ENCODE peak calls at places on chromosomes 5 and 9, in four cellular contexts. One of them, this sample, is unnamed.

GRCh38 chr9:34171753-34172535 is 6.9 kb upstream of the UBAP1 start:
- DNase-seq in GM12878: no peak
- DNase-seq in HepG2: no peak
- DNase-seq in A549: no peak
- DNase-seq in this sample: no peak

GRCh38 chr9:121360975-121361374 is 9.1 kb downstream of the STOM start:
- DNase-seq in GM12878: no peak
- DNase-seq in HepG2: no peak
- DNase-seq in A549: no peak
- DNase-seq in this sample: no peak

GRCh38 chr5:28542968-28543367 is 1504.6 kb upstream of the CDH9 start:
- DNase-seq in GM12878: no peak
- DNase-seq in HepG2: no peak
- DNase-seq in A549: no peak
- DNase-seq in this sample: no peak

GRCh38 chr5:172078726-172079345 is 72.4 kb upstream of the FBXW11 start:
- DNase-seq in GM12878: no peak
- DNase-seq in HepG2: no peak
- DNase-seq in A549: no peak
- DNase-seq in this sample: no peak

GRCh38 chr5:88269222-88269771 is 652 bp upstream of the TMEM161B start:
- DNase-seq in GM12878: peak
- DNase-seq in HepG2: peak
- DNase-seq in A549: no peak
- DNase-seq in this sample: peak

GRCh38 chr9:136695435-136695895 is 8.2 kb upstream of the AGPAT2 start:
- DNase-seq in GM12878: no peak
- DNase-seq in HepG2: no peak
- DNase-seq in A549: peak
- DNase-seq in this sample: no peak

GRCh38 chr5:27240791-27241190 is 202.4 kb upstream of the CDH9 start:
- DNase-seq in GM12878: no peak
- DNase-seq in HepG2: no peak
- DNase-seq in A549: no peak
- DNase-seq in this sample: no peak

GRCh38 chr5:16812911-16813310 is 123.2 kb downstream of the MYO10 start:
- DNase-seq in GM12878: no peak
- DNase-seq in HepG2: peak
- DNase-seq in A549: peak
- DNase-seq in this sample: no peak

GRCh38 chr5:96595300-96596090 is 66.7 kb upstream of the CAST start:
- DNase-seq in GM12878: no peak
- DNase-seq in HepG2: peak
- DNase-seq in A549: peak
- DNase-seq in this sample: no peak

GRCh38 chr9:2925016-2925415 is 81.1 kb upstream of the PUM3 start:
- DNase-seq in GM12878: no peak
- DNase-seq in HepG2: no peak
- DNase-seq in A549: no peak
- DNase-seq in this sample: no peak

GRCh38 chr9:131233989-131234388 is 42.3 kb downstream of the FAM78A start:
- DNase-seq in GM12878: no peak
- DNase-seq in HepG2: no peak
- DNase-seq in A549: no peak
- DNase-seq in this sample: no peak

GRCh38 chr5:178551059-178551458 is 39.1 kb downstream of the COL23A1 start:
- DNase-seq in GM12878: no peak
- DNase-seq in HepG2: peak
- DNase-seq in A549: peak
- DNase-seq in this sample: peak

GRCh38 chr5:79436821-79437220 is 77.1 kb downstream of the HOMER1 start:
- DNase-seq in GM12878: no peak
- DNase-seq in HepG2: no peak
- DNase-seq in A549: no peak
- DNase-seq in this sample: no peak

GRCh38 chr9:561430-561829 is 280.1 kb upstream of the DMRT1 start:
- DNase-seq in GM12878: no peak
- DNase-seq in HepG2: no peak
- DNase-seq in A549: peak
- DNase-seq in this sample: no peak

GRCh38 chr9:86126998-86127972 is 27.9 kb upstream of the GOLM1 start:
- DNase-seq in GM12878: no peak
- DNase-seq in HepG2: peak
- DNase-seq in A549: peak
- DNase-seq in this sample: peak

GRCh38 chr9:80873861-80874260 is 815.5 kb downstream of the TLE1 start:
- DNase-seq in GM12878: no peak
- DNase-seq in HepG2: no peak
- DNase-seq in A549: no peak
- DNase-seq in this sample: no peak

GRCh38 chr5:156326718-156327259 is at the start of gene SGCD:
- DNase-seq in GM12878: no peak
- DNase-seq in HepG2: no peak
- DNase-seq in A549: peak
- DNase-seq in this sample: peak

GRCh38 chr9:135509458-135509857 is 9.0 kb downstream of the MRPS2 start:
- DNase-seq in GM12878: no peak
- DNase-seq in HepG2: no peak
- DNase-seq in A549: no peak
- DNase-seq in this sample: no peak

GRCh38 chr5:51095481-51095880 is 287.8 kb upstream of the ISL1 start:
- DNase-seq in GM12878: no peak
- DNase-seq in HepG2: no peak
- DNase-seq in A549: no peak
- DNase-seq in this sample: no peak

GRCh38 chr5:172178301-172179031 is 9.6 kb downstream of the STK10 start:
- DNase-seq in GM12878: no peak
- DNase-seq in HepG2: no peak
- DNase-seq in A549: no peak
- DNase-seq in this sample: no peak

GRCh38 chr5:134460551-134460950 is 48.9 kb upstream of the CDKN2AIPNL start:
- DNase-seq in GM12878: no peak
- DNase-seq in HepG2: no peak
- DNase-seq in A549: no peak
- DNase-seq in this sample: no peak

GRCh38 chr5:14250094-14250777 is 107.1 kb downstream of the TRIO start:
- DNase-seq in GM12878: no peak
- DNase-seq in HepG2: peak
- DNase-seq in A549: peak
- DNase-seq in this sample: peak

GRCh38 chr9:79976501-79977444 is 405.0 kb downstream of the TLE4 start:
- DNase-seq in GM12878: no peak
- DNase-seq in HepG2: no peak
- DNase-seq in A549: no peak
- DNase-seq in this sample: no peak

GRCh38 chr9:64773491-64773931 is 511.5 kb downstream of the FOXD4L5 start:
- DNase-seq in GM12878: no peak
- DNase-seq in HepG2: no peak
- DNase-seq in A549: no peak
- DNase-seq in this sample: peak

GRCh38 chr5:148794729-148795590 is 31.5 kb upstream of the ADRB2 start:
- DNase-seq in GM12878: no peak
- DNase-seq in HepG2: no peak
- DNase-seq in A549: no peak
- DNase-seq in this sample: no peak

GRCh38 chr9:7174884-7175283 is 417.1 kb downstream of the KDM4C start:
- DNase-seq in GM12878: no peak
- DNase-seq in HepG2: no peak
- DNase-seq in A549: peak
- DNase-seq in this sample: peak

DNA sequence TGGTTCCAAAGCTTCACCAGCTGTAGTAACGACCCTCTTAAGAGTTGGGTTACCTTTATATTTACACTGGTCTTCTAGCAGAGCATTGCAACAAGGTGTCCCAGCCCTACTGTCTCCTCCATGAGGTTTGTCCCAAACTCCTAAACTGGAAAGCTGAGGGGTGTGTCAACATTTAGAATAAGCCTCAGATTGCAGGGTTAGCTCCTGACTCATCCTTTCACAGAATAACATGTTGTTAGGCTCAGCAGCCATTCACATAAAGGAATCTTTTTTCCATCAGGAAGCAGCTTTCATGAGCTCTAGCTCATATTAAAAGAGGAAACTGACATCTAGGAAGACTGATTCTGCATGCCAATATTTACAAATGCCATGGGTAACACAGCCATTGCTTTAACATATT is 238.7 kb downstream of the EFNA5 start:
- DNase-seq in GM12878: no peak
- DNase-seq in HepG2: no peak
- DNase-seq in A549: no peak
- DNase-seq in this sample: no peak
- TF ChIP-seq PBX3 in GM12878: no peak
- TF ChIP-seq PBX3 in HepG2: no peak
- TF ChIP-seq PBX3 in A549: no peak
- TF ChIP-seq PBX3 in this sample: peak

GRCh38 chr5:1500411-1501091 is 23.2 kb downstream of the LPCAT1 start:
- DNase-seq in GM12878: no peak
- DNase-seq in HepG2: no peak
- DNase-seq in A549: no peak
- DNase-seq in this sample: no peak
- TF ChIP-seq PBX3 in GM12878: no peak
- TF ChIP-seq PBX3 in HepG2: no peak
- TF ChIP-seq PBX3 in A549: no peak
- TF ChIP-seq PBX3 in this sample: no peak

GRCh38 chr9:87595605-87596004 is 97.9 kb downstream of the DAPK1 start:
- DNase-seq in GM12878: no peak
- DNase-seq in HepG2: no peak
- DNase-seq in A549: peak
- DNase-seq in this sample: no peak

GRCh38 chr9:87596862-87597261 is 99.2 kb downstream of the DAPK1 start:
- DNase-seq in GM12878: no peak
- DNase-seq in HepG2: no peak
- DNase-seq in A549: no peak
- DNase-seq in this sample: no peak

GRCh38 chr9:87594662-87595061 is 97.0 kb downstream of the DAPK1 start:
- DNase-seq in GM12878: no peak
- DNase-seq in HepG2: no peak
- DNase-seq in A549: no peak
- DNase-seq in this sample: no peak

GRCh38 chr9:87592554-87593394 is 95.1 kb downstream of the DAPK1 start:
- DNase-seq in GM12878: no peak
- DNase-seq in HepG2: no peak
- DNase-seq in A549: no peak
- DNase-seq in this sample: no peak

DNA sequence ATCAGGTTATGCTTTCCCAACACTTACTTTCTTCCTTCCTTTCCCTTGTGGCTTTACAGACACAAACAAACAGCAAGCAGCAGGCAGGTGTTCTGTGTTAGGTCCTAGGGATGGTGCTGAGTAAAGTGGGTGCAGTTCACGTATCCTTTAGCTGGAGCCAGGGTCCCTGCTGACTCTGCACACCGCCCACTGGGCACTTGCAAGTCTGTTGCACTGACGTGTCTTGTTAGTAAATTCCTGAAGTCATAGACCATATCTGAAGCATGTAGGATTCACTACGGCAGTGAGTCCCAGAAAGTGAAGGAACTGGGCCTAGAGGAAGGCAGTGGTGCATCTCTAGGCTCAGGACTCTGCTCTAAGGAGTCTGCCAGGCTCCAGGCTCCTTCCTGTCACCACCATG is 96.6 kb downstream of the DAPK1 start:
- DNase-seq in GM12878: no peak
- DNase-seq in HepG2: no peak
- DNase-seq in A549: no peak
- DNase-seq in this sample: no peak
- TF ChIP-seq PBX3 in GM12878: no peak
- TF ChIP-seq PBX3 in HepG2: no peak
- TF ChIP-seq PBX3 in A549: no peak
- TF ChIP-seq PBX3 in this sample: no peak

DNA sequence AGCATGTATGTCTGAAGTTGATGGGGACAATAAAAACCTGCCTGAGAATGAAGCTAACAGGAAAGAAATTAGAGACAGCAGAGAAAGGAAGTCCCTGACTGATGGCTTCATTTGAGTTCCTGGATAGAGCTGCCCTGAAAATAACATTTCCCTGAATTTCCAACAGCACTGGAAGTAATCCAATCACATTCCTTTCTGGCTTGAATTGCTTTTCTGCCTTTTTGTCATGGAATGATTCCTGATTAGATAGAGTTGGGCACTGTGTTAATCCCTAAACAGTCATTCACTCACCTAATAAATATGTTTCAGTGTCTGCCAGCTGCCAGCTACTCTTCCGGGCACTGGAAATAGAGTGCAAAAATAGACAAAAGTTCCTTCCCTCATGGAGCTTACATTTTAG is 30.0 kb upstream of the SH3RF2 start:
- DNase-seq in GM12878: no peak
- DNase-seq in HepG2: no peak
- DNase-seq in A549: no peak
- DNase-seq in this sample: no peak
- TF ChIP-seq PBX3 in GM12878: no peak
- TF ChIP-seq PBX3 in HepG2: no peak
- TF ChIP-seq PBX3 in A549: no peak
- TF ChIP-seq PBX3 in this sample: no peak